ENCODE peak calls at places on chromosomes 3 and 15, in eight cellular contexts. N is left colon; U is GM12864; K is HS-5; B is heart left ventricle; H is activated T-cell treated with anti-CD3 and anti-CD28 coated beads, Interleukin-2, amount 50 U/mL, for 72 hours; C is activated CD4-positive, alpha-beta T cell treated with anti-CD3 and anti-CD28 coated beads, Interleukin-2, amount 50 U/mL, for 24 hours; X is AG08396. G is an unnamed sample.

GRCh38 chr15:60374628-60375081 is 23.1 kb downstream of the ANXA2 start:
- DNase-seq in N (no peak), U (no peak), K (peak), B (peak), H (no peak), C (no peak), X (peak), G (no peak)

GRCh38 chr3:12629560-12629959 is 34.4 kb downstream of the RAF1 start:
- DNase-seq in N (no peak), U (no peak), K (no peak), B (peak), H (no peak), C (no peak), X (peak), G (no peak)

GRCh38 chr15:93035092-93035915 is 53.7 kb downstream of the RGMA start:
- DNase-seq in N (peak), U (no peak), K (no peak), B (no peak), H (no peak), C (no peak), X (no peak), G (no peak)

GRCh38 chr3:197174927-197175326 is 123.5 kb downstream of the DLG1 start:
- DNase-seq in N (no peak), U (no peak), K (no peak), B (no peak), H (no peak), C (no peak), X (no peak), G (no peak)

GRCh38 chr3:186939536-186939935 is 9.2 kb downstream of the ST6GAL1 start:
- DNase-seq in N (no peak), U (no peak), K (no peak), B (no peak), H (no peak), C (no peak), X (no peak), G (no peak)

GRCh38 chr3:111763968-111764367 is 95.1 kb upstream of the PHLDB2 start:
- DNase-seq in N (no peak), U (no peak), K (no peak), B (no peak), H (no peak), C (no peak), X (peak), G (no peak)

GRCh38 chr3:168002786-168003368 is 92.8 kb downstream of the GOLIM4 start:
- DNase-seq in N (peak), U (no peak), K (peak), B (no peak), H (no peak), C (no peak), X (no peak), G (no peak)

GRCh38 chr3:134350861-134351311 is 23.4 kb downstream of the AMOTL2 start:
- DNase-seq in N (peak), U (no peak), K (no peak), B (peak), H (no peak), C (no peak), X (no peak), G (no peak)